ENCODE peak calls at places on chromosome 13, in eight cellular contexts. D is HAP-1, E is lung, R is IMR-90, P is left ventricle myocardium inferior, L is left lung, Z is psoas muscle, C is sigmoid colon. I is an unnamed sample. For H3K36me3, the result is how much of the 10 kb centered on the place peaks cover.

GRCh38 chr13:87234981-87235380 is 436.2 kb upstream of the SLITRK5 start:
- DNase-seq in D (no peak), E (no peak), R (peak), P (no peak), L (no peak), Z (no peak), C (no peak), I (no peak)

GRCh38 chr13:88623150-88623549 is 952.0 kb downstream of the SLITRK5 start:
- DNase-seq in D (no peak), E (no peak), R (no peak), P (no peak), L (no peak), Z (no peak), C (no peak), I (no peak)

GRCh38 chr13:46006688-46007452 is 45.7 kb downstream of the ZC3H13 start:
- DNase-seq in D (no peak), E (no peak), R (peak), P (no peak), L (no peak), Z (no peak), C (no peak), I (no peak)

GRCh38 chr13:37747071-37747612 is 122.4 kb downstream of the TRPC4 start:
- DNase-seq in D (no peak), E (no peak), R (peak), P (no peak), L (no peak), Z (no peak), C (no peak), I (no peak)

GRCh38 chr13:32594339-32594738 is 8.1 kb downstream of the PDS5B start:
- DNase-seq in D (no peak), E (no peak), R (peak), P (no peak), L (no peak), Z (no peak), C (no peak), I (no peak)

GRCh38 chr13:90954605-90955004 is 392.9 kb upstream of the MIR17HG start:
- DNase-seq in D (no peak), E (no peak), R (no peak), P (no peak), L (no peak), Z (no peak), C (no peak), I (no peak)

GRCh38 chr13:102948006-102948405 is 102.2 kb downstream of the ERCC5 start:
- DNase-seq in D (peak), E (no peak), R (no peak), P (no peak), L (no peak), Z (no peak), C (no peak), I (no peak)

GRCh38 chr13:86906458-86906857 is 764.7 kb upstream of the SLITRK5 start:
- DNase-seq in D (no peak), E (no peak), R (peak), P (no peak), L (no peak), Z (no peak), C (no peak), I (no peak)

GRCh38 chr13:69857188-69857821 is 250.3 kb upstream of the ATXN8OS start:
- DNase-seq in D (no peak), E (no peak), R (peak), P (no peak), L (no peak), Z (no peak), C (no peak), I (no peak)

GRCh38 chr13:34410653-34411052 is 531.4 kb upstream of the NBEA start:
- DNase-seq in D (no peak), E (no peak), R (no peak), P (no peak), L (no peak), Z (no peak), C (no peak), I (no peak)

GRCh38 chr13:97258801-97259200 is 36.7 kb downstream of the MBNL2 start:
- DNase-seq in D (no peak), E (no peak), R (peak), P (no peak), L (no peak), Z (no peak), C (no peak), I (no peak)

GRCh38 chr13:48192536-48192935 is 40.5 kb upstream of the ITM2B start:
- DNase-seq in D (no peak), E (no peak), R (no peak), P (no peak), L (no peak), Z (no peak), C (no peak), I (no peak)

GRCh38 chr13:99367106-99367616 is 60.0 kb upstream of the GPR183 start:
- DNase-seq in D (no peak), E (no peak), R (no peak), P (no peak), L (no peak), Z (no peak), C (no peak), I (no peak)

GRCh38 chr13:47621931-47622330 is 379.1 kb downstream of the SUCLA2 start:
- DNase-seq in D (no peak), E (no peak), R (peak), P (no peak), L (no peak), Z (no peak), C (no peak), I (no peak)

GRCh38 chr13:72839831-72840426 is 58.0 kb downstream of the PIBF1 start:
- DNase-seq in D (peak), E (peak), R (peak), P (peak), L (no peak), Z (no peak), C (no peak), I (no peak)

GRCh38 chr13:83274679-83275078 is 607.6 kb downstream of the SLITRK1 start:
- DNase-seq in D (no peak), E (no peak), R (no peak), P (no peak), L (no peak), Z (no peak), C (no peak), I (no peak)

GRCh38 chr13:36356058-36356457 is 9.9 kb upstream of the SPART start:
- DNase-seq in D (no peak), E (no peak), R (no peak), P (no peak), L (no peak), Z (no peak), C (no peak), I (no peak)

GRCh38 chr13:31209172-31209818 is 9.5 kb downstream of the B3GLCT start:
- DNase-seq in D (peak), E (no peak), R (peak), P (peak), L (no peak), Z (peak), C (peak), I (no peak)

GRCh38 chr13:28705734-28706133 is 13.0 kb downstream of the SLC46A3 start:
- DNase-seq in D (no peak), E (no peak), R (peak), P (no peak), L (no peak), Z (no peak), C (no peak), I (no peak)

GRCh38 chr13:74187564-74187963 is 53.4 kb upstream of the KLF12 start:
- DNase-seq in D (no peak), E (no peak), R (peak), P (no peak), L (no peak), Z (no peak), C (no peak), I (no peak)

GRCh38 chr13:113050856-113051431 is 54.6 kb upstream of the F7 start:
- DNase-seq in D (no peak), E (no peak), R (no peak), P (no peak), L (peak), Z (no peak), C (no peak), I (peak)

GRCh38 chr13:36192166-36192565 is 22.2 kb downstream of the SOHLH2 start:
- DNase-seq in D (peak), E (no peak), R (no peak), P (no peak), L (no peak), Z (no peak), C (no peak), I (no peak)

GRCh38 chr13:74305876-74306275 is 171.7 kb upstream of the KLF12 start:
- DNase-seq in D (peak), E (no peak), R (no peak), P (no peak), L (no peak), Z (no peak), C (no peak), I (no peak)

GRCh38 chr13:76928456-76928855 is 19.9 kb upstream of the ACOD1 start:
- DNase-seq in D (no peak), E (no peak), R (peak), P (no peak), L (no peak), Z (no peak), C (no peak), I (no peak)

GRCh38 chr13:106550570-106551135 is 15.2 kb upstream of the EFNB2 start:
- DNase-seq in D (no peak), E (no peak), R (no peak), P (no peak), L (no peak), Z (no peak), C (no peak), I (no peak)

DNA sequence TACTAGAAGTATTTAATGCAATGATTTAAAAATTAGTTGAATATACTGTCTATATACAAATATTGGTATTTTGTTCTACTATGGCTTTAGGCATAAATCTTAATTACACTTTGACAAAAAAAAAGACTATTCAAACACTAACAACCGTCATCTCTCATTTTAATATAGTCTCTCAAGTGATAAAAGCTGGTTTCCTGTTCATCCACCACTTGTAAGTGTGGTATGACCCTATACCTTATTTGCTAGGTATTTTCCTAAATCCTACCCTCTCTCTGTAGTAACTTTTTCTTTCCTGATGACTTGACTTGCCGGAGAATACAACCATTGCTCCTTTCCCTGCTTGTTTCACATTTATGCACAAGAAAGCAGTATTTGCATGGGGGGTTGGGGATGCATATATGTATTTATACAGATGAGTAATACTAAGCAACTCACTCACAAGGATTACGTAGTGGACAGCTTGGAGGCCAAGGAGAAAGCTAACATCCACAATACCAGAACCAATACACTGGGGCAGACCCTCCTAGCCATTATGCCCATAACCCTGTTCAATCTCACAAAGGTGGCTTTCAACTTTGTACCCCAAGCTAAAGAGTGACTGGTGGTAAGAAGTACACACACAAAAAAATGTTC is 12.7 kb upstream of the EFNB2 start:
- DNase-seq in D (no peak), E (no peak), R (peak), P (no peak), L (no peak), Z (no peak), C (no peak), I (no peak)
- H3K36me3 ChIP-seq in D (half or more), E (under half), R (under half), P (under half), L (under half), Z (under half), C (under half), I (under half)

DNA sequence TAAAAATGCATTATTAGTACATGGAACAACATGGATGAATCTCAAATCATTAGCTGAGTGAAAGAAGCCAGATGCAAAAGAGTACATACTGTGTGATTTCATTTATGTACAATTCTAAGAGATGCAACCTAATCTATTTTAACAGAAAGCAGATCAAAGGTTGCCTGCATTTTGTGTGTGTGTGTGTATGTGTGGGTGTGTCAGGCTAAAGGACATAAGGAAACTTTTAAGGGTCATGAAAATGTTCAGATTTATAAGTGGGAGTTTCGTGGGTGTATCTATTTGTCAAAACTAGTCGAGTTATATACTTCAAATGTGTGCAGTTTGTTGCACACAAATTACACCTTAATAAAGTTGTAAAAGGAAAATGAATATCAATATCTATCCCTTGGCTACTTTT is 17.9 kb upstream of the NEK3 start:
- DNase-seq in D (no peak), E (no peak), R (no peak), P (no peak), L (no peak), Z (no peak), C (no peak), I (no peak)
- H3K36me3 ChIP-seq in D (under half), E (under half), R (under half), P (half or more), L (under half), Z (under half), C (half or more), I (under half)

DNA sequence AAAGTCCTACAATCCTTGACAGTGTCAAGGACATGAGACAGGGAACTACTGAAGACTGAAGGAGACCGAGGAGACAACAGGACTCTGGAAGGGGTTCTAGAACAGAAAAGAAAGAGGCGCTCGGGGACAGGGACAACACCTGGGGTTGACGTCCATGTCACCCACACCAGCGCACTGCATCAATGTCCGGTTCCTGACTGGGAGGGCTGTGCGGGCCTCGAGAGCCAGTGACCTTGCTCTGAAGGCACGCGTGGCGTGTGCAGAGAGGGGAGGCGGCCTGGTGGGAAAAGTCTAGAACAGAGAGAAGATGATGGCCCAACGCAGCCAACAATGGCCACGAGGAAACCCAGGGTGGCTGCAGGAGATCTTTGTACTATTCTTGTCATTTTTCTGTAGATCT is 5.7 kb downstream of the CARS2 start:
- DNase-seq in D (no peak), E (no peak), R (no peak), P (no peak), L (no peak), Z (no peak), C (peak), I (no peak)
- H3K36me3 ChIP-seq in D (half or more), E (under half), R (under half), P (half or more), L (under half), Z (under half), C (half or more), I (under half)

DNA sequence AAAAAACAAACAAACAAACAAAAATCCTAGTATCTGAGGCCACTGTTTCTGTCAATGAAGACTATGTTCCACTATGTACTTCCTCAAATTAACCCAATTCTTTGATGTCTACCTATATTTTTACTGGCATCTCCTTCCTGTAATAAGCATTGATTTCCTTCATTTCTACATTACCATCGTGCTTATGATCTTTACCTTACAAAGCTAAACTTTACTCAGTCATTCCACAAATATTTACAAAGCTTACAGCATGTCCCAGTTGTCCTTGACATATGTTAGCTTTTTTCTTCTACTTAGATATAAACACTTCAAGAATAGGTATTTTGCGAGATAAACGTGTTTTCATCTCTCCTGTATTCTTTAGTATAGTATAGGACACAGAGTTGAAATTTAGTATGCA is 1090.9 kb downstream of the PCDH9 start:
- DNase-seq in D (no peak), E (no peak), R (no peak), P (no peak), L (no peak), Z (no peak), C (no peak), I (no peak)
- H3K36me3 ChIP-seq in D (under half), E (under half), R (under half), P (under half), L (under half), Z (under half), C (under half), I (under half)

GRCh38 chr13:109767023-109767422 is 19.4 kb downstream of the IRS2 start:
- DNase-seq in D (no peak), E (no peak), R (no peak), P (no peak), L (no peak), Z (no peak), C (no peak), I (no peak)
- H3K36me3 ChIP-seq in D (under half), E (under half), R (under half), P (under half), L (under half), Z (under half), C (under half), I (under half)

DNA sequence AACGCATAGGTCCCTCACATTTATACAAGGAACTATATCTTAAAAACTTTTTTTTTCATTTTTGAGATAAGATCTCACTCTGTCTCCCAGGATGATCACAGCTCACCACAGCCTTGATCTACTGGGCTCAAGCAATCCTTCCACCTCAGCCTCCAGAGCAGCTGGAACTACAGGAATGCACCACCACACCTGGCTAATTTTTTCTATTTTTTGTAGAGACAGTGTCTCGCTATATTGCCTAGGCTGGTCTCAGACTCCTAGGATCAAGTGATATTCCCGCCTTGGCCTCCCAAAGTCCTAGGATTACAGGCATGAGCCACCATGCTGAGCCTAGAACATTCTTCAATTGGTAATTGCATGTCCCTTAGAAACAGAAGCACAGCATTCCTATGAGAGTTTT is 41.7 kb downstream of the RCBTB1 start:
- DNase-seq in D (no peak), E (no peak), R (no peak), P (no peak), L (no peak), Z (no peak), C (no peak), I (no peak)
- H3K36me3 ChIP-seq in D (under half), E (under half), R (under half), P (half or more), L (under half), Z (under half), C (half or more), I (under half)

GRCh38 chr13:44961997-44962396 is 27.3 kb downstream of the NUFIP1 start:
- DNase-seq in D (no peak), E (no peak), R (no peak), P (no peak), L (no peak), Z (no peak), C (no peak), I (no peak)
- H3K36me3 ChIP-seq in D (under half), E (under half), R (under half), P (half or more), L (under half), Z (under half), C (half or more), I (under half)

I was measured in aorta.